ENCODE peak calls at places on chromosomes 1 and 21, in six cellular contexts. One of them, this sample, is unnamed. For H3K27me3, the result is how much of the 10 kb centered on the place peaks cover.

GRCh38 chr21:45590726-45591618 is 48.7 kb upstream of the SLC19A1 start:
- DNase-seq in neuronal stem cell: no peak
- DNase-seq in AG04450: no peak
- DNase-seq in left ventricle myocardium inferior: peak
- DNase-seq in IMR-90: no peak
- DNase-seq in dorsolateral prefrontal cortex: no peak
- DNase-seq in this sample: no peak

GRCh38 chr1:4650981-4651380 is 3.4 kb upstream of the AJAP1 start:
- DNase-seq in neuronal stem cell: no peak
- DNase-seq in AG04450: no peak
- DNase-seq in left ventricle myocardium inferior: no peak
- DNase-seq in IMR-90: no peak
- DNase-seq in dorsolateral prefrontal cortex: no peak
- DNase-seq in this sample: no peak

GRCh38 chr1:42282024-42282579 is 52.9 kb downstream of the FOXJ3 start:
- DNase-seq in neuronal stem cell: no peak
- DNase-seq in AG04450: peak
- DNase-seq in left ventricle myocardium inferior: no peak
- DNase-seq in IMR-90: peak
- DNase-seq in dorsolateral prefrontal cortex: peak
- DNase-seq in this sample: no peak

GRCh38 chr1:245859510-245860114 is 647.5 kb downstream of the SMYD3 start:
- DNase-seq in neuronal stem cell: no peak
- DNase-seq in AG04450: no peak
- DNase-seq in left ventricle myocardium inferior: no peak
- DNase-seq in IMR-90: peak
- DNase-seq in dorsolateral prefrontal cortex: no peak
- DNase-seq in this sample: no peak

GRCh38 chr1:242411906-242412305 is 112.6 kb downstream of the PLD5 start:
- DNase-seq in neuronal stem cell: no peak
- DNase-seq in AG04450: no peak
- DNase-seq in left ventricle myocardium inferior: no peak
- DNase-seq in IMR-90: no peak
- DNase-seq in dorsolateral prefrontal cortex: no peak
- DNase-seq in this sample: no peak

GRCh38 chr1:201025571-201026002 is 2.1 kb upstream of the KIF21B start:
- DNase-seq in neuronal stem cell: no peak
- DNase-seq in AG04450: no peak
- DNase-seq in left ventricle myocardium inferior: no peak
- DNase-seq in IMR-90: peak
- DNase-seq in dorsolateral prefrontal cortex: no peak
- DNase-seq in this sample: no peak

GRCh38 chr1:64093941-64094340 is 109.5 kb upstream of the UBE2U start:
- DNase-seq in neuronal stem cell: no peak
- DNase-seq in AG04450: no peak
- DNase-seq in left ventricle myocardium inferior: no peak
- DNase-seq in IMR-90: peak
- DNase-seq in dorsolateral prefrontal cortex: no peak
- DNase-seq in this sample: no peak

GRCh38 chr1:208254862-208255261 is 10.7 kb upstream of the PLXNA2 start:
- DNase-seq in neuronal stem cell: no peak
- DNase-seq in AG04450: no peak
- DNase-seq in left ventricle myocardium inferior: no peak
- DNase-seq in IMR-90: peak
- DNase-seq in dorsolateral prefrontal cortex: no peak
- DNase-seq in this sample: no peak

GRCh38 chr1:188433428-188433827 is 1604.7 kb downstream of the PLA2G4A start:
- DNase-seq in neuronal stem cell: no peak
- DNase-seq in AG04450: peak
- DNase-seq in left ventricle myocardium inferior: no peak
- DNase-seq in IMR-90: peak
- DNase-seq in dorsolateral prefrontal cortex: no peak
- DNase-seq in this sample: no peak

GRCh38 chr1:157803851-157804250 is 16.1 kb downstream of the FCRL1 start:
- DNase-seq in neuronal stem cell: no peak
- DNase-seq in AG04450: no peak
- DNase-seq in left ventricle myocardium inferior: no peak
- DNase-seq in IMR-90: no peak
- DNase-seq in dorsolateral prefrontal cortex: no peak
- DNase-seq in this sample: no peak

GRCh38 chr1:113242481-113242880 is 147.8 kb upstream of the MAGI3 start:
- DNase-seq in neuronal stem cell: no peak
- DNase-seq in AG04450: no peak
- DNase-seq in left ventricle myocardium inferior: no peak
- DNase-seq in IMR-90: no peak
- DNase-seq in dorsolateral prefrontal cortex: no peak
- DNase-seq in this sample: no peak

GRCh38 chr21:20877976-20878375 is 120.2 kb upstream of the NCAM2 start:
- DNase-seq in neuronal stem cell: no peak
- DNase-seq in AG04450: no peak
- DNase-seq in left ventricle myocardium inferior: no peak
- DNase-seq in IMR-90: no peak
- DNase-seq in dorsolateral prefrontal cortex: no peak
- DNase-seq in this sample: no peak
- H3K27me3 ChIP-seq in neuronal stem cell: under half
- H3K27me3 ChIP-seq in AG04450: under half
- H3K27me3 ChIP-seq in left ventricle myocardium inferior: under half
- H3K27me3 ChIP-seq in IMR-90: under half
- H3K27me3 ChIP-seq in dorsolateral prefrontal cortex: under half
- H3K27me3 ChIP-seq in this sample: under half

GRCh38 chr1:58813801-58814200 is 30.0 kb upstream of the JUN start:
- DNase-seq in neuronal stem cell: no peak
- DNase-seq in AG04450: no peak
- DNase-seq in left ventricle myocardium inferior: no peak
- DNase-seq in IMR-90: no peak
- DNase-seq in dorsolateral prefrontal cortex: no peak
- DNase-seq in this sample: no peak

GRCh38 chr1:58812468-58812867 is 28.6 kb upstream of the JUN start:
- DNase-seq in neuronal stem cell: no peak
- DNase-seq in AG04450: no peak
- DNase-seq in left ventricle myocardium inferior: no peak
- DNase-seq in IMR-90: no peak
- DNase-seq in dorsolateral prefrontal cortex: no peak
- DNase-seq in this sample: no peak

GRCh38 chr1:58814251-58815068 is 30.6 kb upstream of the JUN start:
- DNase-seq in neuronal stem cell: peak
- DNase-seq in AG04450: no peak
- DNase-seq in left ventricle myocardium inferior: peak
- DNase-seq in IMR-90: peak
- DNase-seq in dorsolateral prefrontal cortex: no peak
- DNase-seq in this sample: no peak

GRCh38 chr1:58812926-58813325 is 29.1 kb upstream of the JUN start:
- DNase-seq in neuronal stem cell: no peak
- DNase-seq in AG04450: no peak
- DNase-seq in left ventricle myocardium inferior: no peak
- DNase-seq in IMR-90: no peak
- DNase-seq in dorsolateral prefrontal cortex: no peak
- DNase-seq in this sample: no peak

GRCh38 chr1:58813361-58813760 is 29.5 kb upstream of the JUN start:
- DNase-seq in neuronal stem cell: no peak
- DNase-seq in AG04450: no peak
- DNase-seq in left ventricle myocardium inferior: no peak
- DNase-seq in IMR-90: peak
- DNase-seq in dorsolateral prefrontal cortex: no peak
- DNase-seq in this sample: no peak
- H3K4me3 ChIP-seq in neuronal stem cell: no peak
- H3K4me3 ChIP-seq in AG04450: no peak
- H3K4me3 ChIP-seq in left ventricle myocardium inferior: no peak
- H3K4me3 ChIP-seq in IMR-90: no peak
- H3K4me3 ChIP-seq in dorsolateral prefrontal cortex: no peak
- H3K4me3 ChIP-seq in this sample: no peak

DNA sequence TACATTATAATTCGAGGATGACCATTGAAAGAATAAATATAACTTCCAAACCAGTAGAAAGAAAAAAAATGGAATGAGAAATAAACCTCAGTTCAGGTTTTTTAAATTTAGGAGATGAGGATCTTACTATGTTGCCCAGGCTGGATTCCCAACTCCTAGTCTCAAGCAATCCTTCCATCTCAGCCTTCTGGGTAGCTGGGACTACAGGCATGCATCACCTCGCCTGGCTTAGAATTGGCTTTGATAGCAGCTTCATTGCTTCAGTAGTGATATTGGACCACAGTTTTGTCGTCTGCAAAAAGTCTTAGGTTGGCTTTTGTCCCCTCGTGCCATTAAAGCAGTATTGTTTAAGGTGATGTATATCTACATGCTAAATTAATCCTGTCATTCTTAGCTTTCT is 2.9 kb downstream of the NASP start:
- DNase-seq in neuronal stem cell: no peak
- DNase-seq in AG04450: no peak
- DNase-seq in left ventricle myocardium inferior: no peak
- DNase-seq in IMR-90: no peak
- DNase-seq in dorsolateral prefrontal cortex: no peak
- DNase-seq in this sample: no peak
- H3K27ac ChIP-seq in neuronal stem cell: no peak
- H3K27ac ChIP-seq in AG04450: no peak
- H3K27ac ChIP-seq in left ventricle myocardium inferior: no peak
- H3K27ac ChIP-seq in IMR-90: no peak
- H3K27ac ChIP-seq in dorsolateral prefrontal cortex: no peak
- H3K27ac ChIP-seq in this sample: no peak

DNA sequence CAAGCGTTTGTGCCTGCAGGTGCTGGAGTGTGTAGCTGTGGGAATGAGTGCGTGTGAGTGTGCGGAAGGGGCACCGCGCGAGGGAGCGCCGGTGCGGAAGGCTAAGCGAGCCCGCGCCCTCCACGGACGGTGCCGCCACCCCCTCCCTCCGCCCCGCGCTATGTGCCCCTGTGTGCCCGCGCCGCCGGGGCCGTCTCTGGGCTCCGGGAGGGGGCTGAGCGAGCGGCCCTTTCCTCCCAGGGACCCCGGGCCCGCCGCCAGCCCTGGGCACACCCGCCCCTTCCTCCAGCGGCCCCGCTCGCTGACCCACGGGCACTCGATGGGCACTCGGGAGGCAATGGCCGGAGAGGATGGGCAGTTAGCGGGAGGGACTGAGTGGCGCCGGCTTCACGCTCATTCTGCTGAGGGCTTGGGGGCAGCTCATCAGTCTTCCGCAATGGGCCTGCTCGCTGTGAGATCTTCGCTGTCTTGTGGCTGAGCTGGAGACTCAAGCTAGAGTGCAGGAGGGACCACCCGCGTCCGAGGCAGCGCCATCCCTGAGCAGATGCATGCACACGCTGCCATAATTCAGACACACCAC is 8.6 kb upstream of the ADGRB2 start:
- DNase-seq in neuronal stem cell: no peak
- DNase-seq in AG04450: no peak
- DNase-seq in left ventricle myocardium inferior: no peak
- DNase-seq in IMR-90: no peak
- DNase-seq in dorsolateral prefrontal cortex: no peak
- DNase-seq in this sample: no peak
- H3K27me3 ChIP-seq in neuronal stem cell: half or more
- H3K27me3 ChIP-seq in AG04450: under half
- H3K27me3 ChIP-seq in left ventricle myocardium inferior: half or more
- H3K27me3 ChIP-seq in IMR-90: half or more
- H3K27me3 ChIP-seq in dorsolateral prefrontal cortex: under half
- H3K27me3 ChIP-seq in this sample: under half

GRCh38 chr1:2279210-2279639 is 51.1 kb downstream of the SKI start:
- DNase-seq in neuronal stem cell: peak
- DNase-seq in AG04450: peak
- DNase-seq in left ventricle myocardium inferior: peak
- DNase-seq in IMR-90: peak
- DNase-seq in dorsolateral prefrontal cortex: no peak
- DNase-seq in this sample: peak
- H3K4me3 ChIP-seq in neuronal stem cell: no peak
- H3K4me3 ChIP-seq in AG04450: peak
- H3K4me3 ChIP-seq in left ventricle myocardium inferior: peak
- H3K4me3 ChIP-seq in IMR-90: no peak
- H3K4me3 ChIP-seq in dorsolateral prefrontal cortex: no peak
- H3K4me3 ChIP-seq in this sample: no peak

DNA sequence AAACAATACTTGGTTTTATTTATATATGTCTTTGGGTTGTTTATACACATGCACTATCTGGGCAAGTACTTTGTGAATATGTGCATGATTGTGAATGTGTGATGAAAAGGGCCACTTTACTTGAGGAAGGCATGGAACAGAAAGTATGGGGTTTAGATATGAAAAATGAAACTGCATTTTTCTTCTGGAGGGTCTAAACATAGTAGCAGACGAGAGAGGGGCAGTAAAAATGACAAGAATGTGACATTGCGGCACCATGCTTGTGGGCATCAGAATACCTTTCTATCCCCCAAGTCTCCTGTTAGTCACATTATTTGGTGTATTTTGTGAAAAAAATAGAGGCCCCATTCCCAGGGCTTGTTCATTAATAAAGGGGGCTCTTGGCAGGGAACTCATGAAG is 15.4 kb upstream of the MPZL1 start:
- DNase-seq in neuronal stem cell: no peak
- DNase-seq in AG04450: no peak
- DNase-seq in left ventricle myocardium inferior: no peak
- DNase-seq in IMR-90: no peak
- DNase-seq in dorsolateral prefrontal cortex: no peak
- DNase-seq in this sample: no peak
- H3K27ac ChIP-seq in neuronal stem cell: no peak
- H3K27ac ChIP-seq in AG04450: no peak
- H3K27ac ChIP-seq in left ventricle myocardium inferior: no peak
- H3K27ac ChIP-seq in IMR-90: no peak
- H3K27ac ChIP-seq in dorsolateral prefrontal cortex: no peak
- H3K27ac ChIP-seq in this sample: no peak

GRCh38 chr1:96643519-96643918 is 78.1 kb upstream of the PTBP2 start:
- DNase-seq in neuronal stem cell: no peak
- DNase-seq in AG04450: no peak
- DNase-seq in left ventricle myocardium inferior: no peak
- DNase-seq in IMR-90: no peak
- DNase-seq in dorsolateral prefrontal cortex: no peak
- DNase-seq in this sample: no peak
- H3K27me3 ChIP-seq in neuronal stem cell: under half
- H3K27me3 ChIP-seq in AG04450: under half
- H3K27me3 ChIP-seq in left ventricle myocardium inferior: under half
- H3K27me3 ChIP-seq in IMR-90: under half
- H3K27me3 ChIP-seq in dorsolateral prefrontal cortex: under half
- H3K27me3 ChIP-seq in this sample: under half

GRCh38 chr1:2816786-2817185 is 15.3 kb upstream of the TTC34 start:
- DNase-seq in neuronal stem cell: no peak
- DNase-seq in AG04450: no peak
- DNase-seq in left ventricle myocardium inferior: no peak
- DNase-seq in IMR-90: no peak
- DNase-seq in dorsolateral prefrontal cortex: no peak
- DNase-seq in this sample: no peak
- H3K4me3 ChIP-seq in neuronal stem cell: no peak
- H3K4me3 ChIP-seq in AG04450: no peak
- H3K4me3 ChIP-seq in left ventricle myocardium inferior: no peak
- H3K4me3 ChIP-seq in IMR-90: no peak
- H3K4me3 ChIP-seq in dorsolateral prefrontal cortex: no peak
- H3K4me3 ChIP-seq in this sample: no peak

DNA sequence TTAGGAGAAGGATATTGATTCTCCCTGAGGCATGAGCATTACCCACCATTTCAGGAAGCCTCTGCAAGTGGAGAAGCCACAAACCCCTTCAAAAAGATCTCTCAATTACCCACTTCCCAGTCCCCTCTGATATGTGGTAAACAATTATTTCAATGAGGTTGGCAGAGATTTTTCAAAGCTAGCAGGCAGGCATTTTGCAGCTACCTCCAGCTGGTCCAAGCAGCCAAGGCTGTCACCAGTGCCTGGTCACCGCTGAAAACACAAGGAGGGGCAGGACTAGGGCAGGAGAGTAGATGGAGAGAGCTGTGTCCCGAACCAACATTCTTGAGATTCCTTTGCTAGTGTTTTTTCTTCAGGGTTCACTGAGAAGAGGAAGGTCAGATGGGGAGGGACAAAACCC is 22.5 kb downstream of the APP start:
- DNase-seq in neuronal stem cell: peak
- DNase-seq in AG04450: no peak
- DNase-seq in left ventricle myocardium inferior: no peak
- DNase-seq in IMR-90: no peak
- DNase-seq in dorsolateral prefrontal cortex: no peak
- DNase-seq in this sample: no peak
- H3K27ac ChIP-seq in neuronal stem cell: peak
- H3K27ac ChIP-seq in AG04450: no peak
- H3K27ac ChIP-seq in left ventricle myocardium inferior: peak
- H3K27ac ChIP-seq in IMR-90: peak
- H3K27ac ChIP-seq in dorsolateral prefrontal cortex: peak
- H3K27ac ChIP-seq in this sample: no peak

This sample was measured in iPS DF 6.9.